ENCODE peak calls at places on chromosomes 13 and 19, in nine cellular contexts. E is GM19239; B is stimulated activated CD4-positive, alpha-beta T cell treated with anti-CD3 and anti-CD28 coated beads, Interleukin-15, amount 100 ng/mL, for 48 hours; Y is stimulated activated naive CD4-positive, alpha-beta T cell; R is ovary; V is MV-4-11; M is WTC11; G is smooth muscle cell of the brain vasculature; Z is adipocyte. L is an unnamed sample.

GRCh38 chr19:1655131-1655981 is 2.9 kb upstream of the TCF3 start:
- DNase-seq in E (no peak), B (no peak), Y (no peak), R (no peak), V (no peak), M (no peak), G (no peak), Z (no peak), L (no peak)

GRCh38 chr13:60329221-60329983 is 67.6 kb upstream of the TDRD3 start:
- DNase-seq in E (peak), B (no peak), Y (no peak), R (no peak), V (peak), M (peak), G (peak), Z (peak), L (peak)

GRCh38 chr13:98582947-98583346 is 6.0 kb upstream of the STK24 start:
- DNase-seq in E (no peak), B (no peak), Y (no peak), R (no peak), V (no peak), M (no peak), G (no peak), Z (no peak), L (no peak)

GRCh38 chr19:39335168-39335567 is 675 bp downstream of the GMFG start:
- DNase-seq in E (no peak), B (no peak), Y (peak), R (no peak), V (peak), M (no peak), G (no peak), Z (no peak), L (no peak)

GRCh38 chr19:6238643-6239281 is 41.0 kb downstream of the MLLT1 start:
- DNase-seq in E (no peak), B (no peak), Y (no peak), R (peak), V (no peak), M (no peak), G (no peak), Z (no peak), L (no peak)

GRCh38 chr13:28753208-28753892 is 34.6 kb upstream of the SLC46A3 start:
- DNase-seq in E (no peak), B (no peak), Y (no peak), R (no peak), V (peak), M (peak), G (peak), Z (peak), L (no peak)

GRCh38 chr19:58509731-58510083 is 2.1 kb downstream of the SLC27A5 start:
- DNase-seq in E (no peak), B (no peak), Y (no peak), R (no peak), V (no peak), M (no peak), G (no peak), Z (no peak), L (no peak)

GRCh38 chr19:32253683-32254020 is 91.8 kb upstream of the ZNF507 start:
- DNase-seq in E (no peak), B (no peak), Y (no peak), R (no peak), V (no peak), M (no peak), G (no peak), Z (no peak), L (no peak)

GRCh38 chr19:44848036-44848804 is 2.1 kb downstream of the NECTIN2 start:
- DNase-seq in E (no peak), B (no peak), Y (no peak), R (peak), V (peak), M (peak), G (no peak), Z (peak), L (no peak)

GRCh38 chr19:31071157-31071855 is 277.9 kb downstream of the TSHZ3 start:
- DNase-seq in E (no peak), B (no peak), Y (no peak), R (no peak), V (no peak), M (no peak), G (peak), Z (no peak), L (no peak)

GRCh38 chr13:33697936-33698335 is 120.0 kb upstream of the RFC3 start:
- DNase-seq in E (no peak), B (no peak), Y (no peak), R (no peak), V (no peak), M (no peak), G (no peak), Z (no peak), L (no peak)

GRCh38 chr19:47302249-47302648 is 7.4 kb upstream of the C5AR1 start:
- DNase-seq in E (no peak), B (no peak), Y (no peak), R (no peak), V (no peak), M (no peak), G (no peak), Z (no peak), L (no peak)

GRCh38 chr13:47480121-47480520 is 521.0 kb downstream of the SUCLA2 start:
- DNase-seq in E (no peak), B (no peak), Y (no peak), R (no peak), V (no peak), M (no peak), G (no peak), Z (peak), L (no peak)

GRCh38 chr13:51638497-51638871 is 54.2 kb downstream of the WDFY2 start:
- DNase-seq in E (no peak), B (no peak), Y (no peak), R (no peak), V (no peak), M (no peak), G (no peak), Z (no peak), L (no peak)

GRCh38 chr13:23741879-23742510 is 147.2 kb downstream of the MIPEP start:
- DNase-seq in E (no peak), B (no peak), Y (no peak), R (no peak), V (no peak), M (peak), G (no peak), Z (no peak), L (no peak)

GRCh38 chr13:24261566-24261965 is 47.8 kb upstream of the C1QTNF9 start:
- DNase-seq in E (no peak), B (no peak), Y (peak), R (no peak), V (peak), M (no peak), G (no peak), Z (no peak), L (no peak)

GRCh38 chr13:23321534-23322241 is 111.8 kb downstream of the SACS start:
- DNase-seq in E (peak), B (no peak), Y (no peak), R (no peak), V (no peak), M (no peak), G (peak), Z (peak), L (no peak)

GRCh38 chr13:95987841-95988240 is 65.4 kb downstream of the UGGT2 start:
- DNase-seq in E (no peak), B (no peak), Y (no peak), R (no peak), V (no peak), M (no peak), G (no peak), Z (no peak), L (no peak)

GRCh38 chr19:38731654-38732301 is 12.5 kb downstream of the CAPN12 start:
- DNase-seq in E (no peak), B (no peak), Y (no peak), R (peak), V (no peak), M (no peak), G (no peak), Z (no peak), L (no peak)

GRCh38 chr13:47999973-48000372 is 1.1 kb downstream of the SUCLA2 start:
- DNase-seq in E (no peak), B (no peak), Y (no peak), R (no peak), V (no peak), M (no peak), G (no peak), Z (no peak), L (no peak)

GRCh38 chr13:90800082-90800746 is 547.3 kb upstream of the MIR17HG start:
- DNase-seq in E (no peak), B (no peak), Y (no peak), R (peak), V (peak), M (no peak), G (no peak), Z (no peak), L (no peak)

GRCh38 chr13:46668302-46668720 is 115.3 kb downstream of the LRCH1 start:
- DNase-seq in E (no peak), B (no peak), Y (no peak), R (no peak), V (peak), M (no peak), G (peak), Z (peak), L (no peak)

L was measured in NCI-H2227 treated with DMSO at 0.1 percent for 48 hours.